ENCODE peak calls at places on chromosome 11, in nine cellular contexts. J is body of pancreas, S is tibial nerve, Z is H1, M is uterus, D is spleen, E is GM12878, G is stomach, Q is transverse colon. X is an unnamed sample. For H3K27me3, the result is how much of the 10 kb centered on the place peaks cover.

GRCh38 chr11:68989936-68990606 is 9.3 kb upstream of the MRGPRD start:
- DNase-seq in J (no peak), S (no peak), Z (no peak), M (no peak), D (peak), E (no peak), G (no peak), Q (no peak), X (peak)

GRCh38 chr11:62169448-62169847 is 20.6 kb upstream of the SCGB1D1 start:
- DNase-seq in J (no peak), S (no peak), Z (no peak), M (no peak), D (no peak), E (no peak), G (no peak), Q (no peak), X (peak)

GRCh38 chr11:103091024-103091423 is 936 bp downstream of the DCUN1D5 start:
- DNase-seq in J (no peak), S (no peak), Z (no peak), M (no peak), D (no peak), E (no peak), G (no peak), Q (no peak), X (no peak)

GRCh38 chr11:18065572-18065971 is 19.5 kb upstream of the TPH1 start:
- DNase-seq in J (peak), S (no peak), Z (no peak), M (no peak), D (peak), E (no peak), G (no peak), Q (peak), X (no peak)

GRCh38 chr11:74388678-74389327 is 9.4 kb downstream of the PGM2L1 start:
- DNase-seq in J (peak), S (peak), Z (peak), M (peak), D (no peak), E (peak), G (peak), Q (peak), X (no peak)

GRCh38 chr11:123546515-123546914 is 107.9 kb downstream of the SCN3B start:
- DNase-seq in J (no peak), S (no peak), Z (no peak), M (no peak), D (no peak), E (no peak), G (no peak), Q (no peak), X (no peak)

GRCh38 chr11:82733444-82734119 is at the start of gene FAM181B:
- DNase-seq in J (peak), S (peak), Z (peak), M (peak), D (peak), E (no peak), G (peak), Q (peak), X (peak)

GRCh38 chr11:33040862-33041453 is 1.6 kb downstream of the TCP11L1 start:
- DNase-seq in J (no peak), S (no peak), Z (no peak), M (no peak), D (no peak), E (no peak), G (no peak), Q (no peak), X (no peak)

GRCh38 chr11:20599424-20600346 is at the start of gene SLC6A5:
- DNase-seq in J (peak), S (no peak), Z (peak), M (no peak), D (no peak), E (no peak), G (no peak), Q (no peak), X (peak)

GRCh38 chr11:61480936-61481335 is 27.6 kb upstream of the LRRC10B start:
- DNase-seq in J (peak), S (no peak), Z (peak), M (no peak), D (no peak), E (no peak), G (no peak), Q (peak), X (no peak)

GRCh38 chr11:468036-468435 is 18.0 kb downstream of the PTDSS2 start:
- DNase-seq in J (no peak), S (no peak), Z (no peak), M (no peak), D (no peak), E (no peak), G (no peak), Q (no peak), X (no peak)

GRCh38 chr11:83054904-83055380 is 16.8 kb downstream of the RAB30 start:
- DNase-seq in J (peak), S (no peak), Z (no peak), M (no peak), D (no peak), E (no peak), G (no peak), Q (no peak), X (no peak)

GRCh38 chr11:2927851-2928604 is 1.2 kb downstream of the PHLDA2 start:
- DNase-seq in J (peak), S (no peak), Z (no peak), M (no peak), D (peak), E (no peak), G (no peak), Q (peak), X (peak)

GRCh38 chr11:103035656-103036434 is 56.1 kb downstream of the DCUN1D5 start:
- DNase-seq in J (peak), S (peak), Z (no peak), M (no peak), D (no peak), E (peak), G (no peak), Q (no peak), X (no peak)

GRCh38 chr11:8265681-8266241 is 2.1 kb upstream of the LMO1 start:
- DNase-seq in J (peak), S (no peak), Z (no peak), M (peak), D (peak), E (no peak), G (no peak), Q (no peak), X (peak)

GRCh38 chr11:8267831-8268529 is 4.3 kb upstream of the LMO1 start:
- DNase-seq in J (peak), S (no peak), Z (peak), M (peak), D (peak), E (no peak), G (no peak), Q (no peak), X (peak)

GRCh38 chr11:8268530-8269461 is 5.1 kb upstream of the LMO1 start:
- DNase-seq in J (peak), S (no peak), Z (peak), M (peak), D (peak), E (no peak), G (no peak), Q (no peak), X (peak)

GRCh38 chr11:8267280-8267679 is 3.6 kb upstream of the LMO1 start:
- DNase-seq in J (peak), S (no peak), Z (no peak), M (peak), D (peak), E (no peak), G (no peak), Q (no peak), X (peak)

DNA sequence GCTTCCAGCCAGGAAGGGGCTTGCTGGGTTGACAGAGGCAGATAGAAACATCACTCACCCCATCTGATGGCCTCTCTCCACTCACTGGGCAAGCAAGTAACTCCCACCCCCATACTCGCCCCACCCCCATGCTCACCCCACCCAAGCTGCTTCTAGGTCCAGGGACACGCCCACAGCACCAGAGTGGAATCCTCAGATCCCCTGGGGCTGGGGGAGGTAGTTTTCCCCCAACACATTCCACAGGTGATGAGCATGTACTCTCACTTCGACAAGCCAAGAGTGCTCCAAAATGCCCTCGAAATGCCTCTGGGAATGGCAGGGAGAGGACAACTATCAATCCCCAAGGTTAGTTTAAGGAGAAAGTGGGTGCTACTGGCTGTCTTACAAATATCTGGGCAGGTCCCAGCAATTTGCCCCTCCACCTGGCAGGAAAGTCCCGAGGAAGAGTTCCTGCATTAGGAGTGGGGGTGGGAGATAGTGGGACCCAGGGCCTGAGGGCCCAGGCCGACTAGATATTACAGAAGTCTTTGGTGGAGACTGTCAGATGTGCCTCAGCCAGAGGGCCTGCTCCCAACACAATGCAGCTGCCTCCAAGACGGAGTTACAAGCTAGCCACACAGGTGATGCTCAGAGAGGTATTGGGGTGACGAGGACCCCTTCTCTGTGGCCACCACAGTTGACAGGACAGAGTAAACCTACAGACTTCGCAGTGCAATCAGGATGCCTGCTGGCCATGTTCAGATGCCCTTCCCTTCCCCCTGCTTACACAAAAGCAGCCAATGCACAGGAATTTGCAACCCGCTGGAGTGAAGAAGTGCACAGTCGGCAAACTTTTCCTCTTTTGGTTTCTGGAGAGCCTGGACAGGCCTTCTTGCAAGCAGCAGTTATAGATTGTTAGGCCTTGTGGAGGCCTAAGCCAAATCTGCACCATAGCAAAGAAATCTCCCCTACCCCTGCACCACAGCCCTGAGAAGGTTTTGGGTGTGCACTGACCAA is 2.9 kb upstream of the LMO1 start:
- DNase-seq in J (peak), S (no peak), Z (no peak), M (peak), D (peak), E (no peak), G (no peak), Q (no peak), X (peak)
- H3K27me3 ChIP-seq in J (under half), S (under half), Z (half or more), M (under half), D (under half), E (under half), G (half or more), Q (half or more), X (under half)

GRCh38 chr11:119363081-119363861 is 16.8 kb upstream of the MFRP start:
- DNase-seq in J (peak), S (no peak), Z (no peak), M (no peak), D (peak), E (no peak), G (no peak), Q (no peak), X (peak)
- TF ChIP-seq POLR2A in J (no peak), S (no peak), Z (no peak), M (no peak), D (no peak), E (no peak), G (no peak), Q (no peak), X (no peak)

GRCh38 chr11:12432507-12432906 is 55.1 kb downstream of the PARVA start:
- DNase-seq in J (no peak), S (no peak), Z (no peak), M (peak), D (no peak), E (no peak), G (no peak), Q (no peak), X (no peak)

GRCh38 chr11:12436266-12436665 is 58.9 kb downstream of the PARVA start:
- DNase-seq in J (no peak), S (no peak), Z (no peak), M (no peak), D (no peak), E (no peak), G (no peak), Q (no peak), X (no peak)

GRCh38 chr11:12434255-12434654 is 56.9 kb downstream of the PARVA start:
- DNase-seq in J (peak), S (no peak), Z (no peak), M (peak), D (no peak), E (no peak), G (no peak), Q (no peak), X (no peak)

GRCh38 chr11:12435264-12435663 is 57.9 kb downstream of the PARVA start:
- DNase-seq in J (no peak), S (no peak), Z (no peak), M (no peak), D (no peak), E (no peak), G (no peak), Q (no peak), X (no peak)

GRCh38 chr11:12433571-12434061 is 56.2 kb downstream of the PARVA start:
- DNase-seq in J (no peak), S (no peak), Z (no peak), M (peak), D (no peak), E (no peak), G (no peak), Q (peak), X (no peak)
- H3K27ac ChIP-seq in J (no peak), S (peak), Z (no peak), M (peak), D (no peak), E (no peak), G (peak), Q (peak), X (no peak)

DNA sequence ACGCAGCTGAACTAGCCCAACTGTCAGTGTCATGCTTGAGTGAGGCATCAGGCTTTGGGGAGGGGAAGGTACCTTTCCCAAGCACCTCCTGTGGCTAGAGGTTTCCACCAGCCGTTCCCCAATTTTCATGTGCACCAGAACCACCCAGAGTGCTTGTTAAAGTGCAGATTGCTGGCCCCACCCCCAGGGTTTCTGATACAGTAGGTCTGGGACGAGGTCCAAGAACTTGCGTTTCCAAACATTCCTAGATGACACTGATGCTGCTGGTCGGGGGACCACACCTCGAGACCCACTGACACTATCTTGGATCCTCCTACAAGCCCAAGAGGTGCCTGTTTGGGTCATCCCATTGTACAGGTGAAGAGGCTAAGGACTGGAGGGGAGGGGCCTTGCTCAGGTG is 59.8 kb downstream of the PDE2A start:
- DNase-seq in J (no peak), S (no peak), Z (no peak), M (no peak), D (no peak), E (no peak), G (no peak), Q (no peak), X (no peak)
- H3K27me3 ChIP-seq in J (under half), S (under half), Z (under half), M (under half), D (under half), E (under half), G (under half), Q (under half), X (under half)

GRCh38 chr11:76237041-76237649 is 30.8 kb upstream of the WNT11 start:
- DNase-seq in J (no peak), S (no peak), Z (no peak), M (no peak), D (no peak), E (no peak), G (no peak), Q (no peak), X (no peak)

GRCh38 chr11:76236092-76237026 is 30.1 kb upstream of the WNT11 start:
- DNase-seq in J (no peak), S (peak), Z (peak), M (no peak), D (peak), E (no peak), G (peak), Q (peak), X (no peak)

GRCh38 chr11:76234704-76235232 is 28.5 kb upstream of the WNT11 start:
- DNase-seq in J (no peak), S (peak), Z (peak), M (no peak), D (peak), E (no peak), G (peak), Q (no peak), X (peak)

GRCh38 chr11:76233936-76234703 is 27.8 kb upstream of the WNT11 start:
- DNase-seq in J (peak), S (peak), Z (no peak), M (peak), D (peak), E (peak), G (no peak), Q (peak), X (peak)

DNA sequence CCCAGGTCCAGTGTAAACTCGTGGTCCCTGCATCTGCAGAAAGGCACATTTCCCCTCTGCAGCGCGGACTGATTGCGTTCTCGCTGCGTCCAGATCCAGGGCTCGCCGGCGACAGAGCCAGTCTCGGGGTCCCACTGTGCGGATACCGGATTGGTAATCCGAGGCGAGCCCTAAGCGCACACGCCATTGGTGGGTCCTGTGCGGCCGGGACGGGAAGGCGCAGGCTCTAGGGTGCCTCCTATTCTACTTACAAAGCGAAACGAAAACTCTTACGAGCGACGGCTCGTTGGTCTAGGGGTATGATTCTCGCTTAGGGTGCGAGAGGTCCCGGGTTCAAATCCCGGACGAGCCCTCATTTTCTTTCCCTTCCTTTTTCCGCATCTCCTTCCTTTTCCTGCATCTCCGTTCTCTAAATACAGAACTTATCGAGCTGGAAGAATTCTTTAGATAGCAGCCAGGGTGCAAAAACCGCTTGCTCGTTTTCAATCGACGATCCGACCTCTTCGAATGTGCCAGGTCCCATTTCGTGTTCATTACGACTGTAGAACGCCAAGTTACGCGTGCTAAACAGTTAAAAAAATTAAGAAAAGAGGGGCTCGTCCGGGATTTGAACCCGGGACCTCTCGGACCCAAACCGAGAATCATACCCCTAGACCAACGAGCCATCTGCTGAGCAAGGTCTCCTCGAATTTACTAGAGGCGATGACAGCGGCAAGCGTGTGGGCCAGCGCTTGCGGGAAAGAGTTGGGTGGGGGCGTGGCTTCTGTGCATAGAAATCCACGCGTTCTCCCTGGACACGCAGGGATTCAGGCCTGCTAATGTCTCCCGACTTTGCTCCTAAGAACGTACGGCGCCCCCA is 29.2 kb upstream of the WNT11 start:
- DNase-seq in J (peak), S (peak), Z (peak), M (peak), D (peak), E (peak), G (peak), Q (peak), X (peak)
- TF ChIP-seq POLR2A in J (no peak), S (peak), Z (peak), M (peak), D (peak), E (peak), G (no peak), Q (peak), X (peak)

GRCh38 chr11:34155057-34155758 is 49.8 kb downstream of the NAT10 start:
- DNase-seq in J (no peak), S (no peak), Z (no peak), M (no peak), D (no peak), E (no peak), G (peak), Q (no peak), X (no peak)

GRCh38 chr11:34157163-34157562 is 51.7 kb downstream of the NAT10 start:
- DNase-seq in J (peak), S (no peak), Z (no peak), M (no peak), D (no peak), E (no peak), G (no peak), Q (no peak), X (peak)

GRCh38 chr11:34154059-34154875 is 48.8 kb downstream of the NAT10 start:
- DNase-seq in J (no peak), S (no peak), Z (no peak), M (no peak), D (no peak), E (peak), G (no peak), Q (no peak), X (no peak)

GRCh38 chr11:34158661-34159060 is 53.2 kb downstream of the NAT10 start:
- DNase-seq in J (no peak), S (no peak), Z (no peak), M (no peak), D (no peak), E (no peak), G (no peak), Q (no peak), X (no peak)

DNA sequence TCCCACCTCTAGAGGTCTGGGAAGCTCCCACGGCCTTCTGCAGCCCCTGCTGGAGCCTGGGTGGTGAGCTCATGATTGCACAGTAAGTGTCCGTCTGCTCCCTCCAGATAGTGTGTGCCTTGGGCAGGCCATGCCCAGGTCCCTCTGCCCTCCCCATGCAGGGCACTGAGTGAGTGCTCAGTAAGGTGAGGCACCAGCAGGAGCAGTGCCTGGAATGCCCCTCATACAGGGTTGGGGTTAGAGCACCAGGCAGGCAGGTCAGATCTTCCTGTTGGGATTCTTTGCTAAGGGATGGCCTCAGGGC is 50.3 kb downstream of the NAT10 start:
- DNase-seq in J (no peak), S (no peak), Z (no peak), M (no peak), D (no peak), E (no peak), G (no peak), Q (no peak), X (no peak)
- H3K27ac ChIP-seq in J (no peak), S (peak), Z (no peak), M (peak), D (no peak), E (no peak), G (peak), Q (peak), X (no peak)